ENCODE peak calls at places on chromosomes 7 and 10, in nine cellular contexts. P is RWPE1, Z is renal cortical epithelial cell, N is psoas muscle, M is HTR-8/SVneo, B is NCI-H1105, I is small intestine, X is posterior cingulate gyrus, L is KBM-7. G is an unnamed sample.

GRCh38 chr10:47035447-47036337 is 124.5 kb downstream of the PTPN20 start:
- DNase-seq in P (no peak), Z (no peak), N (no peak), M (no peak), B (no peak), I (no peak), X (no peak), L (no peak), G (no peak)

GRCh38 chr10:31620236-31621151 is 301.5 kb downstream of the ZEB1 start:
- DNase-seq in P (no peak), Z (no peak), N (peak; percentile 85), M (peak; percentile 40), B (no peak), I (no peak), X (no peak), L (peak; percentile 15), G (no peak)

GRCh38 chr7:90119178-90119971 is 34.9 kb upstream of the STEAP1 start:
- DNase-seq in P (no peak), Z (no peak), N (peak; percentile 30), M (no peak), B (peak; percentile 62), I (no peak), X (peak; percentile 78), L (no peak), G (peak; percentile 88)

GRCh38 chr7:68550635-68551034 is 1047.6 kb upstream of the AUTS2 start:
- DNase-seq in P (no peak), Z (no peak), N (no peak), M (no peak), B (no peak), I (no peak), X (no peak), L (no peak), G (no peak)

GRCh38 chr7:110664798-110665197 is 426.1 kb upstream of the LRRN3 start:
- DNase-seq in P (no peak), Z (no peak), N (no peak), M (no peak), B (no peak), I (no peak), X (no peak), L (no peak), G (no peak)

GRCh38 chr10:87523731-87524130 is 19.0 kb downstream of the MINPP1 start:
- DNase-seq in P (no peak), Z (no peak), N (no peak), M (no peak), B (no peak), I (no peak), X (no peak), L (no peak), G (no peak)

GRCh38 chr7:5425507-5426225 is 2.0 kb upstream of the TNRC18 start:
- DNase-seq in P (peak; percentile 51), Z (peak; percentile 84), N (peak; percentile 69), M (peak; percentile 64), B (peak; percentile 83), I (peak; percentile 82), X (peak; percentile 68), L (peak; percentile 88), G (peak; percentile 95)

GRCh38 chr7:1961776-1962276 is 270.9 kb downstream of the MAD1L1 start:
- DNase-seq in P (peak; percentile 26), Z (peak; percentile 42), N (no peak), M (no peak), B (no peak), I (no peak), X (no peak), L (peak; percentile 71), G (no peak)

GRCh38 chr7:139016931-139017511 is 18.8 kb downstream of the ZC3HAV1L start:
- DNase-seq in P (peak; percentile 75), Z (peak; percentile 67), N (peak; percentile 35), M (peak; percentile 82), B (peak; percentile 58), I (peak; percentile 66), X (peak; percentile 66), L (peak; percentile 70), G (peak; percentile 47)

GRCh38 chr7:108086962-108087361 is 43.2 kb downstream of the LAMB4 start:
- DNase-seq in P (no peak), Z (no peak), N (no peak), M (no peak), B (no peak), I (no peak), X (no peak), L (no peak), G (no peak)

GRCh38 chr7:87234949-87235348 is 15.4 kb upstream of the TMEM243 start:
- DNase-seq in P (no peak), Z (no peak), N (no peak), M (no peak), B (no peak), I (no peak), X (no peak), L (no peak), G (no peak)

GRCh38 chr7:150631084-150631824 is 931 bp downstream of the GIMAP6 start:
- DNase-seq in P (no peak), Z (no peak), N (peak; percentile 40), M (no peak), B (no peak), I (peak; percentile 13), X (no peak), L (peak; percentile 60), G (no peak)

GRCh38 chr7:90706067-90706716 is 110.1 kb downstream of the CDK14 start:
- DNase-seq in P (no peak), Z (no peak), N (no peak), M (no peak), B (no peak), I (no peak), X (no peak), L (no peak), G (no peak)

GRCh38 chr10:116385994-116386809 is 41.4 kb upstream of the PNLIPRP3 start:
- DNase-seq in P (peak; percentile 16), Z (peak; percentile 49), N (no peak), M (no peak), B (peak; percentile 17), I (peak; percentile 9), X (no peak), L (peak; percentile 49), G (peak; percentile 53)

GRCh38 chr10:116809528-116810500 is 39.5 kb upstream of the ENO4 start:
- DNase-seq in P (peak; percentile 30), Z (no peak), N (no peak), M (no peak), B (peak; percentile 62), I (peak; percentile 23), X (no peak), L (peak; percentile 3), G (no peak)

GRCh38 chr10:77906863-77907861 is 19.4 kb downstream of the DLG5 start:
- DNase-seq in P (peak; percentile 70), Z (no peak), N (no peak), M (no peak), B (no peak), I (peak; percentile 20), X (no peak), L (no peak), G (no peak)

GRCh38 chr10:97159906-97160305 is 25.9 kb downstream of the SLIT1 start:
- DNase-seq in P (no peak), Z (peak; percentile 1), N (no peak), M (no peak), B (no peak), I (no peak), X (no peak), L (no peak), G (peak; percentile 72)

GRCh38 chr7:111083423-111083822 is 7.5 kb upstream of the LRRN3 start:
- DNase-seq in P (no peak), Z (no peak), N (no peak), M (no peak), B (no peak), I (peak; percentile 53), X (no peak), L (peak; percentile 73), G (no peak)

GRCh38 chr10:71077143-71077581 is 135.2 kb upstream of the UNC5B start:
- DNase-seq in P (no peak), Z (no peak), N (no peak), M (no peak), B (no peak), I (no peak), X (no peak), L (no peak), G (no peak)

GRCh38 chr10:13684252-13684791 is 97.6 kb downstream of the PRPF18 start:
- DNase-seq in P (no peak), Z (no peak), N (peak; percentile 75), M (no peak), B (no peak), I (no peak), X (peak; percentile 55), L (no peak), G (no peak)

GRCh38 chr10:132396495-132397035 is 435 bp upstream of the PWWP2B start:
- DNase-seq in P (peak; percentile 62), Z (no peak), N (peak; percentile 81), M (peak; percentile 42), B (no peak), I (peak; percentile 61), X (no peak), L (peak; percentile 39), G (no peak)

GRCh38 chr10:32143302-32143847 is 87.2 kb upstream of the KIF5B start:
- DNase-seq in P (peak; percentile 78), Z (no peak), N (no peak), M (no peak), B (no peak), I (no peak), X (no peak), L (no peak), G (no peak)

GRCh38 chr10:6530211-6530840 is 49.8 kb downstream of the PRKCQ start:
- DNase-seq in P (no peak), Z (no peak), N (no peak), M (no peak), B (no peak), I (peak; percentile 64), X (no peak), L (no peak), G (no peak)

GRCh38 chr10:35657621-35658020 is 15.5 kb upstream of the FZD8 start:
- DNase-seq in P (no peak), Z (no peak), N (no peak), M (no peak), B (no peak), I (no peak), X (no peak), L (no peak), G (no peak)

GRCh38 chr10:58028597-58029366 is 238.9 kb downstream of the IPMK start:
- DNase-seq in P (peak; percentile 26), Z (peak; percentile 82), N (no peak), M (peak; percentile 18), B (no peak), I (no peak), X (no peak), L (no peak), G (no peak)

GRCh38 chr10:128210215-128211063 is 84.2 kb upstream of the MKI67 start:
- DNase-seq in P (peak; percentile 77), Z (no peak), N (peak; percentile 66), M (peak; percentile 34), B (no peak), I (peak; percentile 59), X (peak; percentile 50), L (peak; percentile 69), G (no peak)

GRCh38 chr10:60911216-60911615 is 32.8 kb downstream of the RHOBTB1 start:
- DNase-seq in P (no peak), Z (no peak), N (no peak), M (no peak), B (no peak), I (no peak), X (peak; percentile 30), L (no peak), G (no peak)

GRCh38 chr10:103244663-103245271 is 920 bp upstream of the RPEL1 start:
- DNase-seq in P (peak; percentile 72), Z (peak; percentile 76), N (peak; percentile 72), M (peak; percentile 87), B (no peak), I (peak; percentile 91), X (peak; percentile 72), L (peak; percentile 87), G (peak; percentile 66)

GRCh38 chr7:147859486-147859885 is 731.1 kb upstream of the C7orf33 start:
- DNase-seq in P (no peak), Z (no peak), N (no peak), M (no peak), B (no peak), I (no peak), X (no peak), L (no peak), G (no peak)

GRCh38 chr10:8136745-8137144 is 82.3 kb downstream of the GATA3 start:
- DNase-seq in P (no peak), Z (no peak), N (no peak), M (no peak), B (no peak), I (no peak), X (no peak), L (no peak), G (no peak)

GRCh38 chr10:114519306-114519669 is 115.0 kb upstream of the AFAP1L2 start:
- DNase-seq in P (peak; percentile 92), Z (peak; percentile 66), N (peak; percentile 33), M (no peak), B (no peak), I (peak; percentile 95), X (no peak), L (no peak), G (peak; percentile 68)

G was measured in G401.